ENCODE peak calls at places on chromosomes 12 and 14, in seven cellular contexts. N is activated CD4-positive, alpha-beta T cell treated with anti-CD3 and anti-CD28 coated beads, Interleukin-2, amount 10 ng/mL, durations not matched to agents 7 days and 5 days; B is T-helper 17 cell; O is activated naive CD8-positive, alpha-beta T cell treated with anti-CD3 and anti-CD28 coated beads, Interleukin-2, amount 10 ng/mL, durations not matched to agents 7 days and 5 days; L is activated T-helper 2 cell treated with anti-CD3 and anti-CD28 coated beads, Interferon-gamma antibody, Interleukin-2, Interleukin-4, amounts not matched to agents 10 μg/mL and 5 μg/mL and 100 μg/mL, durations not matched to agents 14 hours and 24 hours and 36 hours; U is adipocyte; Q is SW480. K is an unnamed sample.

GRCh38 chr12:110661337-110661972 is 27.5 kb downstream of the HVCN1 start:
- DNase-seq in N (peak; percentile 46), B (no peak), O (peak; percentile 71), L (peak; percentile 31), U (no peak), Q (no peak), K (no peak)

GRCh38 chr12:122403831-122404230 is 18.6 kb downstream of the CLIP1 start:
- DNase-seq in N (no peak), B (no peak), O (no peak), L (no peak), U (no peak), Q (no peak), K (no peak)

GRCh38 chr14:76836029-76836630 is 9.9 kb downstream of the LRRC74A start:
- DNase-seq in N (no peak), B (no peak), O (no peak), L (no peak), U (no peak), Q (no peak), K (no peak)

GRCh38 chr12:9926876-9927275 is 5.3 kb downstream of the CLEC2A start:
- DNase-seq in N (no peak), B (no peak), O (no peak), L (no peak), U (no peak), Q (no peak), K (no peak)

GRCh38 chr14:69501362-69501964 is 16.9 kb downstream of the PLEKHD1 start:
- DNase-seq in N (no peak), B (no peak), O (no peak), L (no peak), U (peak; percentile 58), Q (no peak), K (peak; percentile 16)

GRCh38 chr12:53624453-53624852 is 1.7 kb downstream of the ATF7 start:
- DNase-seq in N (no peak), B (no peak), O (no peak), L (no peak), U (peak; percentile 82), Q (no peak), K (peak; percentile 28)

GRCh38 chr12:67137256-67137655 is 131.9 kb upstream of the CAND1 start:
- DNase-seq in N (no peak), B (no peak), O (no peak), L (no peak), U (no peak), Q (peak; percentile 5), K (no peak)

GRCh38 chr12:65822732-65823480 is 1.4 kb upstream of the HMGA2 start:
- DNase-seq in N (no peak), B (no peak), O (no peak), L (no peak), U (peak; percentile 77), Q (peak; percentile 87), K (peak; percentile 57)

GRCh38 chr12:77133566-77133965 is 68.2 kb upstream of the E2F7 start:
- DNase-seq in N (peak; percentile 29), B (no peak), O (peak; percentile 28), L (no peak), U (peak; percentile 63), Q (peak; percentile 38), K (no peak)

GRCh38 chr14:92586001-92586947 is 72.7 kb downstream of the RIN3 start:
- DNase-seq in N (peak; percentile 69), B (no peak), O (peak; percentile 53), L (peak; percentile 44), U (peak; percentile 86), Q (no peak), K (peak; percentile 28)

GRCh38 chr12:52029686-52030085 is 21.6 kb upstream of the NR4A1 start:
- DNase-seq in N (no peak), B (no peak), O (no peak), L (no peak), U (peak; percentile 53), Q (peak; percentile 44), K (no peak)

GRCh38 chr14:100012928-100013327 is 52.3 kb upstream of the EVL start:
- DNase-seq in N (no peak), B (no peak), O (no peak), L (no peak), U (no peak), Q (no peak), K (no peak)

GRCh38 chr12:122945047-122945592 is 21.1 kb downstream of the ABCB9 start:
- DNase-seq in N (no peak), B (no peak), O (no peak), L (no peak), U (no peak), Q (no peak), K (no peak)

GRCh38 chr14:41505491-41505890 is 101.2 kb upstream of the LRFN5 start:
- DNase-seq in N (no peak), B (no peak), O (no peak), L (no peak), U (no peak), Q (no peak), K (no peak)

K was measured in fibroblast of the conjunctiva.